ENCODE peak calls at places on chromosomes 1 and 21, in five cellular contexts. Z is hepatocyte, F is tibial nerve, E is lung, Q is OCI-LY7. P is an unnamed sample.
A peak's percentile ranks its signal among the peaks of the same experiment; 100 is the strongest.

GRCh38 chr1:185156321-185156853 is 366 bp downstream of the TRMT1L start:
- DNase-seq in Z (no peak), F (no peak), E (no peak), Q (peak; percentile 34), P (no peak)

GRCh38 chr21:46264046-46264689 is 21.2 kb downstream of the MCM3AP start:
- DNase-seq in Z (no peak), F (no peak), E (no peak), Q (no peak), P (no peak)

GRCh38 chr1:35939484-35939883 is 8.6 kb downstream of the AGO3 start:
- DNase-seq in Z (no peak), F (no peak), E (no peak), Q (no peak), P (no peak)

GRCh38 chr1:31596737-31597097 is 20.4 kb downstream of the TINAGL1 start:
- DNase-seq in Z (no peak), F (no peak), E (no peak), Q (no peak), P (no peak)

GRCh38 chr1:115179397-115179835 is 90.1 kb upstream of the TSPAN2 start:
- DNase-seq in Z (peak; percentile 70), F (no peak), E (no peak), Q (no peak), P (peak; percentile 94)

GRCh38 chr21:45082715-45083114 is 8.3 kb downstream of the ADARB1 start:
- DNase-seq in Z (no peak), F (no peak), E (no peak), Q (no peak), P (no peak)

GRCh38 chr1:94236630-94237290 is 624 bp downstream of the ARHGAP29 start:
- DNase-seq in Z (peak; percentile 64), F (no peak), E (peak; percentile 34), Q (no peak), P (no peak)

GRCh38 chr1:95018602-95019369 is 54.0 kb downstream of the ALG14 start:
- DNase-seq in Z (peak; percentile 36), F (no peak), E (no peak), Q (no peak), P (peak; percentile 61)

GRCh38 chr1:151012684-151013471 is 4.6 kb downstream of the PRUNE1 start:
- DNase-seq in Z (peak; percentile 73), F (no peak), E (no peak), Q (no peak), P (no peak)

GRCh38 chr1:226004396-226004795 is 5.3 kb upstream of the SDE2 start:
- DNase-seq in Z (no peak), F (no peak), E (no peak), Q (no peak), P (no peak)

GRCh38 chr1:225450491-225451191 is 22.8 kb upstream of the LBR start:
- DNase-seq in Z (no peak), F (peak; percentile 11), E (no peak), Q (no peak), P (no peak)

GRCh38 chr1:98761238-98761637 is 99.7 kb downstream of the SNX7 start:
- DNase-seq in Z (peak; percentile 8), F (no peak), E (no peak), Q (peak; percentile 2), P (no peak)

GRCh38 chr1:219367496-219367895 is 193.8 kb downstream of the LYPLAL1 start:
- DNase-seq in Z (no peak), F (no peak), E (no peak), Q (no peak), P (no peak)

GRCh38 chr1:236872075-236872666 is 77.1 kb downstream of the MTR start:
- DNase-seq in Z (no peak), F (no peak), E (no peak), Q (no peak), P (no peak)

GRCh38 chr1:78649628-78650027 is at the start of gene IFI44:
- DNase-seq in Z (peak; percentile 67), F (peak; percentile 86), E (peak; percentile 83), Q (no peak), P (peak; percentile 58)
- H3K4me3 ChIP-seq in Z (no peak within 1 kb of the TSS), F (peak within 1 kb of the TSS; percentile 52), E (peak within 1 kb of the TSS; percentile 31), Q (no peak within 1 kb of the TSS), P (no peak within 1 kb of the TSS)

GRCh38 chr1:20661235-20662109 is at the start of gene DDOST:
- DNase-seq in Z (peak; percentile 98), F (peak; percentile 81), E (peak; percentile 97), Q (peak; percentile 99), P (peak; percentile 93)
- TF ChIP-seq CTCF in Z (peak; percentile 58), F (peak; percentile 60), E (peak; percentile 41), Q (peak; percentile 62), P (peak; percentile 62)

GRCh38 chr1:108142773-108143394 is 57.3 kb downstream of the SLC25A24 start:
- DNase-seq in Z (no peak), F (no peak), E (no peak), Q (no peak), P (no peak)
- H3K36me3 ChIP-seq in Z (no peaks in the 10 kb centered on the region), F (no peaks in the 10 kb centered on the region), E (peaks cover 16% of the 10 kb centered on the region), Q (no peaks in the 10 kb centered on the region), P (no peaks in the 10 kb centered on the region)

DNA sequence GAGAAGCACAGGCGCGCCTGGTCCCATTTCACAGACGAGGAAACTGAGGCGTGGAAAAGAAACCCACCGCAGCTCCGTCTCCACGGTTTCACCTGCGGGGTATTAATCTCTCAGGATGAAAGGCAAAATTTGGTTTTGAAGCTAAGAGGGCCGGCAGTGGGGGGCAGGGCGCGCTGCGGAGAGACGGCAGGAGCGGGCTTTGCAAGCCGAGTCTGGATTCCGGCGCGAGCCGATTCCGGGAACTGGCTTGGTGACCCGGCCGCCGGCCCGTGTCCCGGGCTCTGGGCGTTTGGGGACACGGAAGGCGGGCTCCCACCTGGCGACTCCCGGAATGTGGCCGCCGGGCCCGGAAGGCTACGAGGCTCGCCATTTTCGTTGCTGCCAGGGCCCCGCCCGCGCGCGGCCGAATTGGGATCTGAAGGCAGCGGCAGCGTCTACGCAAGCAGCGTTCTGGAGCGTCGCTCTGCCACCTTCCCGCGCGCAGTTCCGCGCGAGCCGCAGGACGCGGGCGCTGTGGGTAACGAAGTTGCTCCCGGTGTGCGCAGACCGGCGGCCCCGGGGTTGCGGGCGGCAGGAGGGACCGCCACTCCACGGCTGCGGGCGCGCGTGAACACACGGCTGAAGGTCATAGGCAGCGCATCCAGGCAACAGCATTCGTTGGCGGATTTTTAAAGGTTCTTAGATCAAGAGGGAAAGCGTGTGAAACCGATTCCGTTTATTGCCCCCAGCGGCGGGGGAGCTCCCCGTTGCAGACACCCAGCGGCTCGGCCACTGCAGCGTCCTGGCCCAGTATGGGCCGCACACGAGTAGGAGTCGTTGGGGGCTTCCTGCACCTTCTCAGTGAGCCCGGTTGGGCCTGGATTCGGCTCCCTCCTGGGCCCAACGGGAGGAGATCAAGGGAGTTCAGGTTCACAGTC is 5.4 kb upstream of the PRDM16 start:
- DNase-seq in Z (no peak), F (no peak), E (no peak), Q (no peak), P (no peak)
- H3K4me3 ChIP-seq in Z (no peak overlapping the region), F (peak overlapping the region; percentile 15), E (no peak overlapping the region), Q (no peak overlapping the region), P (no peak overlapping the region)

GRCh38 chr1:204447736-204448135 is 36.1 kb upstream of the PPP1R15B start:
- DNase-seq in Z (no peak), F (no peak), E (no peak), Q (no peak), P (no peak)

GRCh38 chr1:204447220-204447619 is 35.6 kb upstream of the PPP1R15B start:
- DNase-seq in Z (no peak), F (no peak), E (no peak), Q (no peak), P (no peak)

GRCh38 chr1:204446413-204447111 is 34.9 kb upstream of the PPP1R15B start:
- DNase-seq in Z (peak; percentile 84), F (no peak), E (peak; percentile 70), Q (peak; percentile 88), P (no peak)

GRCh38 chr1:204443871-204444581 is 32.4 kb upstream of the PPP1R15B start:
- DNase-seq in Z (no peak), F (no peak), E (no peak), Q (no peak), P (no peak)

DNA sequence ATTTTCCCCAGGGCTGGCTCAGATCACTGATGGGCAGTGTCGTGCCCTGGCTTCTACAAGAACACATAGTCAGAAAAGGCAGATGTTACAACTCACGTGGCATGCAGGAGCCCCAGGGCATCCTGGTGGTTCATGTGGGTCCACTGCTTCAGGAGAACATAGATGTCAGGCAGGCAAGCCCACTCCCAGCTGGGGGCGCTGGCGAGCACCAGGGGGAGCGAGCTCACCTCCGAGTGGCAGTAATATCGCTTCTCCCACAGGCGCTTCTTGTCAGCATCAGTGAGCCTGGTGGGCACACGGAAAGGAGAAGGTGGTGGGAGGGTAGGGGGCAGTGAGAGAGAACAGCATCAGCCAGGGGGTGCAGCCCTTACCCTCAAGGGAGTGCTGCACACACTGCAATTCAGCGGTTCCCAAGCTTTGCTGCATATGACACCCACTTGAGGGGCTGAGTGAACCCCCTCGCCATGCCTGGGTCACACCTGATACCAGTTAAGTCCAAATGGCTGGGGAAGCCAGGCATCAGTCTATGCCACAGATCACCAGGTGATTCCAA is 34.3 kb upstream of the PPP1R15B start:
- DNase-seq in Z (peak; percentile 51), F (no peak), E (no peak), Q (peak; percentile 71), P (no peak)
- TF ChIP-seq CTCF in Z (peak; percentile 32), F (no peak), E (no peak), Q (no peak), P (peak; percentile 57)

P was measured in kidney epithelial cell.